ENCODE peak calls at places on chromosomes 12 and 14, in ten cellular contexts. V is activated naive CD4-positive, alpha-beta T cell treated with anti-CD3 and anti-CD28 coated beads, Interleukin-2, amount 10 ng/mL, durations not matched to agents 7 days and 5 days; Z is GM10248; Q is HuH-7; B is stimulated activated CD4-positive, alpha-beta T cell treated with anti-CD3 and anti-CD28 coated beads, Interleukin-12 subunit alpha, Interleukin-12 subunit beta, amount 100 ng/mL, for 24 hours; E is D341Med; H is A549; F is astrocyte of the spinal cord; C is sciatic nerve; T is left cardiac atrium. R is an unnamed sample.

GRCh38 chr14:93332032-93332852 is 594 bp downstream of the BTBD7 start:
- DNase-seq in C (peak; percentile 65), H (no peak), T (peak; percentile 73), F (peak; percentile 42), B (no peak), Q (peak; percentile 44), V (no peak), Z (peak; percentile 77), E (peak; percentile 86), R (no peak)

GRCh38 chr12:127363392-127363791 is 903.6 kb upstream of the TMEM132C start:
- DNase-seq in C (no peak), H (no peak), E (no peak), T (no peak), B (no peak), Z (no peak), V (no peak), F (peak; percentile 15), Q (no peak), R (no peak)

GRCh38 chr12:47441490-47441889 is 264.3 kb downstream of the RPAP3 start:
- DNase-seq in T (no peak), C (no peak), F (no peak), Z (no peak), B (no peak), Q (no peak), E (no peak), H (no peak), V (no peak), R (no peak)

GRCh38 chr14:90846511-90846910 is 30.3 kb upstream of the TTC7B start:
- DNase-seq in Q (no peak), F (peak; percentile 37), C (no peak), E (no peak), B (no peak), Z (no peak), V (no peak), T (no peak), H (no peak), R (no peak)

GRCh38 chr12:100247765-100248164 is 19.1 kb downstream of the DEPDC4 start:
- DNase-seq in Q (no peak), T (no peak), E (no peak), F (no peak), Z (no peak), H (no peak), B (no peak), C (no peak), V (no peak), R (no peak)

GRCh38 chr14:100683578-100683977 is 43.1 kb upstream of the DLK1 start:
- DNase-seq in V (no peak), T (no peak), C (no peak), F (no peak), H (no peak), Z (no peak), Q (no peak), E (no peak), B (no peak), R (no peak)

GRCh38 chr12:132338311-132338710 is 8.9 kb upstream of the GALNT9 start:
- DNase-seq in Q (no peak), T (no peak), B (no peak), C (no peak), E (no peak), V (no peak), Z (no peak), F (no peak), H (no peak), R (no peak)

GRCh38 chr14:71852201-71852600 is 80.0 kb upstream of the RGS6 start:
- DNase-seq in E (no peak), T (no peak), Q (no peak), V (no peak), B (no peak), Z (no peak), H (no peak), C (no peak), F (no peak), R (no peak)

GRCh38 chr12:133080051-133080618 is 588 bp upstream of the ZNF140 start:
- DNase-seq in C (peak; percentile 98), F (peak; percentile 100), B (peak; percentile 93), E (peak; percentile 90), Z (peak; percentile 87), Q (peak; percentile 64), H (peak; percentile 65), V (peak; percentile 99), T (peak; percentile 99), R (peak; percentile 99)

GRCh38 chr12:57299514-57300016 is 48.6 kb upstream of the STAC3 start:
- DNase-seq in Q (no peak), H (no peak), T (no peak), V (no peak), F (peak; percentile 57), C (no peak), Z (no peak), B (no peak), E (no peak), R (no peak)

GRCh38 chr12:122265931-122266771 is at the start of gene VPS33A:
- DNase-seq in E (peak; percentile 96), T (peak; percentile 97), Z (peak; percentile 96), V (peak; percentile 96), B (peak; percentile 92), C (peak; percentile 98), H (peak; percentile 98), Q (peak; percentile 88), F (peak; percentile 98), R (no peak)

GRCh38 chr12:57583008-57583831 is 7.8 kb upstream of the PIP4K2C start:
- DNase-seq in Z (peak; percentile 90), V (peak; percentile 79), B (peak; percentile 31), Q (peak; percentile 90), F (peak; percentile 76), C (peak; percentile 75), H (peak; percentile 96), T (peak; percentile 48), E (peak; percentile 91), R (no peak)

GRCh38 chr12:45613306-45613705 is 116.2 kb upstream of the ARID2 start:
- DNase-seq in T (no peak), B (no peak), C (no peak), H (no peak), F (peak; percentile 52), E (no peak), V (no peak), Q (no peak), Z (no peak), R (no peak)

GRCh38 chr14:50830044-50830931 is 674 bp downstream of the NIN start:
- DNase-seq in Q (peak; percentile 23), C (peak; percentile 73), E (peak; percentile 82), F (peak; percentile 45), Z (peak; percentile 74), T (peak; percentile 59), B (peak; percentile 34), H (peak; percentile 9), V (peak; percentile 70), R (no peak)

GRCh38 chr14:73662439-73663056 is 17.8 kb downstream of the DNAL1 start:
- DNase-seq in E (peak; percentile 59), Q (no peak), Z (no peak), T (no peak), H (peak; percentile 53), F (peak; percentile 90), V (no peak), C (no peak), B (no peak), R (no peak)

GRCh38 chr12:100154472-100155247 is 12.0 kb upstream of the BLTP3B start:
- DNase-seq in Z (peak; percentile 78), B (peak; percentile 43), H (peak; percentile 85), E (peak; percentile 72), F (peak; percentile 54), V (peak; percentile 82), Q (peak; percentile 76), T (peak; percentile 80), C (peak; percentile 77), R (no peak)

GRCh38 chr14:32020882-32021281 is 56.2 kb upstream of the ARHGAP5 start:
- DNase-seq in V (no peak), Z (no peak), B (no peak), T (no peak), F (no peak), H (no peak), C (no peak), Q (no peak), E (no peak), R (no peak)

GRCh38 chr12:54932691-54933090 is 51.9 kb downstream of the TESPA1 start:
- DNase-seq in C (peak; percentile 69), Q (no peak), H (no peak), B (no peak), Z (no peak), E (no peak), T (no peak), F (no peak), V (no peak), R (no peak)

GRCh38 chr14:47541652-47542051 is 133.8 kb downstream of the MDGA2 start:
- DNase-seq in Z (no peak), T (no peak), C (no peak), E (no peak), F (no peak), V (no peak), B (no peak), H (no peak), Q (no peak), R (no peak)

GRCh38 chr12:34335819-34336262 is 313.5 kb downstream of the ALG10 start:
- DNase-seq in V (no peak), Z (no peak), C (no peak), T (no peak), H (no peak), B (no peak), E (peak; percentile 54), F (no peak), Q (no peak), R (no peak)

GRCh38 chr12:48996794-48997718 is 2.1 kb downstream of the DDN start:
- DNase-seq in T (peak; percentile 88), V (peak; percentile 79), F (peak; percentile 67), Q (peak; percentile 93), Z (peak; percentile 81), C (peak; percentile 88), E (peak; percentile 79), H (peak; percentile 94), B (no peak), R (no peak)